ENCODE peak calls at places on chromosomes 4 and X, in eight cellular contexts. C is cardiac muscle cell; D is HCT116; B is effector memory CD4-positive, alpha-beta T cell; R is right atrium auricular region; M is PC-3; A is aorta; K is CD8-positive, alpha-beta memory T cell. N is an unnamed sample. For H3K4me1, the result is how much of the 10 kb centered on the place peaks cover.

GRCh38 chrX:27622883-27623282 is 32.7 kb downstream of the DCAF8L2 start:
- DNase-seq in C (no peak), D (no peak), B (no peak), R (no peak), M (no peak), A (no peak), K (no peak), N (no peak)

GRCh38 chr4:19736968-19737756 is 514.5 kb upstream of the SLIT2 start:
- DNase-seq in C (peak), D (no peak), B (no peak), R (no peak), M (no peak), A (no peak), K (no peak), N (no peak)

GRCh38 chrX:106612403-106612789 is 618 bp downstream of the RADX start:
- DNase-seq in C (no peak), D (no peak), B (no peak), R (no peak), M (peak), A (no peak), K (no peak), N (no peak)

GRCh38 chrX:32644476-32644875 is 566.9 kb downstream of the DMD start:
- DNase-seq in C (no peak), D (no peak), B (no peak), R (no peak), M (no peak), A (no peak), K (no peak), N (no peak)

GRCh38 chrX:37371578-37371981 is 22.4 kb downstream of the PRRG1 start:
- DNase-seq in C (no peak), D (no peak), B (no peak), R (no peak), M (no peak), A (peak), K (no peak), N (peak)

GRCh38 chr4:39151120-39151713 is 31.1 kb upstream of the WDR19 start:
- DNase-seq in C (peak), D (no peak), B (no peak), R (no peak), M (no peak), A (no peak), K (no peak), N (no peak)

GRCh38 chr4:138310991-138311390 is 68.8 kb upstream of the SLC7A11 start:
- DNase-seq in C (peak), D (no peak), B (no peak), R (no peak), M (no peak), A (no peak), K (no peak), N (no peak)

GRCh38 chrX:110026099-110026844 is 23.4 kb downstream of the TMEM164 start:
- DNase-seq in C (peak), D (no peak), B (no peak), R (no peak), M (peak), A (no peak), K (no peak), N (no peak)

GRCh38 chrX:136835761-136836160 is 44.8 kb downstream of the RBMX start:
- DNase-seq in C (no peak), D (no peak), B (no peak), R (no peak), M (no peak), A (no peak), K (no peak), N (no peak)

GRCh38 chr4:3640587-3640962 is 108.4 kb upstream of the LRPAP1 start:
- DNase-seq in C (no peak), D (no peak), B (no peak), R (no peak), M (no peak), A (peak), K (no peak), N (no peak)

GRCh38 chrX:88560673-88561330 is 186.2 kb upstream of the CPXCR1 start:
- DNase-seq in C (no peak), D (no peak), B (no peak), R (no peak), M (no peak), A (no peak), K (no peak), N (no peak)

GRCh38 chr4:7539659-7540058 is 104.9 kb upstream of the PSAPL1 start:
- DNase-seq in C (no peak), D (peak), B (peak), R (no peak), M (peak), A (no peak), K (peak), N (no peak)

GRCh38 chr4:105061136-105061696 is 85.5 kb upstream of the TET2 start:
- DNase-seq in C (peak), D (peak), B (no peak), R (no peak), M (peak), A (no peak), K (no peak), N (no peak)

GRCh38 chrX:150548684-150549083 is 19.7 kb upstream of the MTM1 start:
- DNase-seq in C (no peak), D (no peak), B (no peak), R (no peak), M (peak), A (no peak), K (no peak), N (no peak)

GRCh38 chrX:51853251-51853650 is 40.2 kb upstream of the MAGED1 start:
- DNase-seq in C (no peak), D (no peak), B (no peak), R (no peak), M (no peak), A (no peak), K (no peak), N (no peak)

GRCh38 chrX:143461616-143462015 is 55.7 kb downstream of the SPANXN3 start:
- DNase-seq in C (no peak), D (no peak), B (no peak), R (no peak), M (no peak), A (no peak), K (no peak), N (no peak)

GRCh38 chr4:9833421-9833820 is 52.0 kb downstream of the DRD5 start:
- DNase-seq in C (no peak), D (no peak), B (no peak), R (no peak), M (no peak), A (no peak), K (no peak), N (no peak)

GRCh38 chr4:170853422-170854021 is 763.8 kb upstream of the AADAT start:
- DNase-seq in C (no peak), D (peak), B (no peak), R (no peak), M (peak), A (peak), K (no peak), N (peak)

GRCh38 chr4:16642897-16643296 is 255.5 kb downstream of the LDB2 start:
- DNase-seq in C (peak), D (no peak), B (no peak), R (no peak), M (peak), A (no peak), K (no peak), N (no peak)

GRCh38 chr4:141540643-141541042 is 95.7 kb upstream of the IL15 start:
- DNase-seq in C (peak), D (no peak), B (no peak), R (no peak), M (peak), A (no peak), K (no peak), N (no peak)

GRCh38 chrX:118286066-118286758 is 59.7 kb upstream of the WDR44 start:
- DNase-seq in C (peak), D (no peak), B (no peak), R (no peak), M (no peak), A (no peak), K (no peak), N (no peak)

GRCh38 chrX:20252392-20253231 is 14.1 kb downstream of the RPS6KA3 start:
- DNase-seq in C (peak), D (peak), B (peak), R (no peak), M (peak), A (peak), K (peak), N (peak)

GRCh38 chr4:26116057-26116456 is 202.0 kb downstream of the SMIM20 start:
- DNase-seq in C (no peak), D (no peak), B (no peak), R (no peak), M (peak), A (no peak), K (no peak), N (no peak)

GRCh38 chr4:136818811-136819210 is 713.5 kb downstream of the PCDH18 start:
- DNase-seq in C (peak), D (no peak), B (no peak), R (no peak), M (no peak), A (no peak), K (no peak), N (no peak)

GRCh38 chr4:41145571-41146078 is 68.7 kb downstream of the APBB2 start:
- DNase-seq in C (peak), D (no peak), B (no peak), R (no peak), M (no peak), A (no peak), K (no peak), N (no peak)

GRCh38 chr4:77385124-77385969 is 220.3 kb upstream of the CXCL13 start:
- DNase-seq in C (peak), D (peak), B (peak), R (peak), M (peak), A (peak), K (peak), N (peak)

GRCh38 chrX:9530848-9531274 is 66.0 kb downstream of the TBL1X start:
- DNase-seq in C (peak), D (no peak), B (peak), R (peak), M (peak), A (peak), K (peak), N (peak)

GRCh38 chrX:155876704-155877103 is 4.4 kb upstream of the VAMP7 start:
- DNase-seq in C (no peak), D (no peak), B (no peak), R (no peak), M (no peak), A (no peak), K (no peak), N (no peak)

GRCh38 chrX:43474321-43474720 is 181.8 kb upstream of the MAOA start:
- DNase-seq in C (no peak), D (peak), B (no peak), R (no peak), M (peak), A (no peak), K (no peak), N (no peak)

GRCh38 chr4:88599298-88599697 is 7.0 kb downstream of the HERC3 start:
- DNase-seq in C (peak), D (no peak), B (no peak), R (no peak), M (peak), A (no peak), K (no peak), N (no peak)

GRCh38 chr4:74934822-74935326 is 2.0 kb downstream of the PARM1 start:
- DNase-seq in C (no peak), D (no peak), B (no peak), R (no peak), M (no peak), A (no peak), K (no peak), N (no peak)

GRCh38 chr4:13329963-13330362 is 154.2 kb downstream of the RAB28 start:
- DNase-seq in C (peak), D (peak), B (no peak), R (no peak), M (peak), A (no peak), K (no peak), N (no peak)

GRCh38 chr4:169253904-169254303 is 16.9 kb downstream of the SH3RF1 start:
- DNase-seq in C (peak), D (no peak), B (no peak), R (no peak), M (peak), A (no peak), K (no peak), N (no peak)

GRCh38 chrX:46376246-46376885 is 168.9 kb downstream of the ZNF674 start:
- DNase-seq in C (peak), D (peak), B (no peak), R (no peak), M (peak), A (no peak), K (no peak), N (no peak)

DNA sequence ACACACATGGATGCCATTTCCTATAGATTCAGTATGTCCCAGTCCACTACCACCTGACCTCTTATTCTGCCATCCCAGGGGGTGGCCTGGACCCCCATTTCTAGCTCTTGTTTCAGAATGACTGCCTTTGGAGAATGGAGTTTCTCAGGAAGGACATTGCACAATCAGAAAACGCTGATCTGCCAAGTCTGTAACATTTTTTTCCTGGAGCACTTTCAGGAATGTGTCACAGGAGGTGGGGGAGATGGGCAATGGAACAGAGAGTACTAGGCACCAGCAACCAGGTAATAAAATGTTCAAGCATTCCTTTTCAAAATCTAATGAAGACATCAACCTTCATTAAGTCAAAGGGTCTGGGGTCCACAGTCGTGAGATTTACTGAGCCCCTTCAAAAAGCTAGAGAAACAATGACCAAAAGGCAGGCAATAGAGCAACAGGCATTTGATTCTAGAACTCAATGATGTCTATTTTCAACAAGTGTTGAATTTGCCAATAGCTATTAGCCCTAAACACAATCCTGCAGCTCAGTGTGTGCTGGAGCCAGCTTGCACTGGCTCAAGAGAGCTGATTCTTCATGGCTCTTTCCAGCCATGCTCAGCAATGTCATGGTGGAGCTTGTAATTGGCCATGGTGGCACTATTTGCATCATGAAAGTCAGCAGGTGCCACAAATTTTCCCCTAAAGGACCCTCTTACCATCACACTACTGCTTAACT is 87.1 kb downstream of the KDR start:
- DNase-seq in C (peak), D (no peak), B (no peak), R (peak), M (peak), A (no peak), K (no peak), N (no peak)
- H3K4me1 ChIP-seq in C (under half), D (under half), B (under half), R (under half), M (under half), A (under half), K (under half), N (under half)

DNA sequence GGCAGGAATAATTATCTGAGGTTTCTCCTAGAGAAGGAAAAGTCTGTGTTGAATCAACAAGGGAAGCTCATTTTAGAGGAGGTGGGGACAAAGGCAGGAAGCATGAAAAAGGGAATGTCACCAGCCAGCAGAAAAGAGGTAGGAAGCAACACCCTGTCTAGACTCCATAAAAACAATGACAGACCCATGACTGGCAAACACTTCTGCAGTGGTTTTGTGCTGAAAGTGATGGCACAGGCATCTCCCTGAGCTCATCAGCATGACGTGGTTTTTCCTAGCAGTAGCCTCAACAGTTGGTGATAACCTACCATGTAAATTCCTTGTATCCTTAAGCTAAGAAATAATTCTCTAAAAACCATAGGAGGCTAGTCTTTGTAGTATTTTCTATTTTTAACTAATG is 110.7 kb upstream of the GALNT7 start:
- DNase-seq in C (no peak), D (no peak), B (no peak), R (no peak), M (peak), A (no peak), K (no peak), N (no peak)
- H3K27ac ChIP-seq in C (no peak), D (no peak), B (no peak), R (no peak), M (peak), A (no peak), K (no peak), N (peak)

DNA sequence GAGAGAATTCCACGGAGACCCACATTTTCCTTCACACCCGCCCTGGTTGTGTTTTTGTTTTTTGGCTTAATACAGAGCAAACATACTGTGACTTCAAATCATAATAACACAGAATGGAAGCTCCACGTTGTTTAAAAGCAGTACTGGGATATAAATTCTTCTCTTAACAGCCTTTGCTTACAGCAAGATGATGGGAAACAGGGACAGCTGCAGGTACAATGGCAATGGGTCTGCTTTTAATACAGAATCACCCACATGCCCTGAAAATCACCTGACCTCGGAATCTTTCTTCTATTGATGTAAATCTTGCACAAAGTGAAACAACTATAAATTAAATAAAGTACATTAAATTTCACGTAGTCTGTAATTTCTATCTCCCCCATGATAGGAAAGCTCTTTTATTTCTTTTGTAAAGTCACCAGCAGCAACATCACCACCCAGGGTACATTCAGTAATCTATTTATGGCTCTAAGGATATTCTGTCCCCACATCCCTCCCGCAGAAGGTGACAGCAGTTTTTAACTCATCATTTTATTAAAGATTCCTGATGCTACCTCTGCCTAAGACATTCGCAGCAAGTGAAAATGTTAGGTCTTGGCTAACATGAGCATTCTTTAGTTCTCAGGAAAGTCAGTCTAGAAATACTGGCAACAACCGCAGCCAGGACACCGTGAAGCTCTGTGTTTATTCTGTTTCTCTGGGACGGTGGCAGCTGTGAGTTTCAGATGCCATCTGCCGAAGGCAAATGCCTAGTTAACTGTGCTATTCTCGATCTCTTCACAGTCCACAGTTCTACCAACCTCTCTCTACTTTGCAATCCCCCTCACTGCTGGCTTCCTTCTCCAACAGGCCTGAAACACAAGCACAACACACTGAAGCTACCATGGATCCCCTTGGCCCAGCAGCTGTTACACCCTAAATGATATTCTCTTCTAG is 119.1 kb downstream of the ZNF827 start:
- DNase-seq in C (no peak), D (no peak), B (no peak), R (no peak), M (no peak), A (no peak), K (no peak), N (no peak)
- H3K4me3 ChIP-seq in C (no peak), D (no peak), B (no peak), R (no peak), M (no peak), A (no peak), K (no peak), N (no peak)

GRCh38 chrX:39857780-39858179 is 240.0 kb downstream of the BCOR start:
- DNase-seq in C (no peak), D (no peak), B (no peak), R (no peak), M (peak), A (no peak), K (no peak), N (no peak)
- H3K4me1 ChIP-seq in C (under half), D (under half), B (under half), R (under half), M (under half), A (under half), K (under half), N (under half)

GRCh38 chr4:27305246-27305645 is 444.6 kb downstream of the STIM2 start:
- DNase-seq in C (no peak), D (no peak), B (no peak), R (no peak), M (no peak), A (no peak), K (no peak), N (no peak)
- H3K27ac ChIP-seq in C (no peak), D (no peak), B (no peak), R (no peak), M (no peak), A (no peak), K (no peak), N (no peak)